ENCODE peak calls at places on chromosome 5, in nine cellular contexts. One of them, this sample, is unnamed.

GRCh38 chr5:29054282-29054681 is 2015.9 kb upstream of the CDH9 start:
- DNase-seq in HT1080: no peak
- DNase-seq in NCI-H187 treated with DMSO at 0.1 percent for 48 hours: no peak
- DNase-seq in AG08396: no peak
- DNase-seq in IMR-90: no peak
- DNase-seq in AG09319: no peak
- DNase-seq in GM13976: no peak
- DNase-seq in lung microvascular endothelial cell: no peak
- DNase-seq in spleen: no peak
- DNase-seq in this sample: no peak

GRCh38 chr5:173324115-173325001 is 3.9 kb downstream of the STC2 start:
- DNase-seq in HT1080: no peak
- DNase-seq in NCI-H187 treated with DMSO at 0.1 percent for 48 hours: no peak
- DNase-seq in AG08396: peak; percentile 81
- DNase-seq in IMR-90: peak; percentile 89
- DNase-seq in AG09319: peak; percentile 91
- DNase-seq in GM13976: peak; percentile 59
- DNase-seq in lung microvascular endothelial cell: peak; percentile 74
- DNase-seq in spleen: peak; percentile 68
- DNase-seq in this sample: no peak

GRCh38 chr5:128667751-128668150 is 129.7 kb upstream of the FBN2 start:
- DNase-seq in HT1080: peak; percentile 21
- DNase-seq in NCI-H187 treated with DMSO at 0.1 percent for 48 hours: no peak
- DNase-seq in AG08396: no peak
- DNase-seq in IMR-90: no peak
- DNase-seq in AG09319: no peak
- DNase-seq in GM13976: no peak
- DNase-seq in lung microvascular endothelial cell: no peak
- DNase-seq in spleen: no peak
- DNase-seq in this sample: no peak

GRCh38 chr5:95969646-95970358 is 8.2 kb upstream of the ELL2 start:
- DNase-seq in HT1080: no peak
- DNase-seq in NCI-H187 treated with DMSO at 0.1 percent for 48 hours: no peak
- DNase-seq in AG08396: no peak
- DNase-seq in IMR-90: peak; percentile 84
- DNase-seq in AG09319: no peak
- DNase-seq in GM13976: no peak
- DNase-seq in lung microvascular endothelial cell: no peak
- DNase-seq in spleen: no peak
- DNase-seq in this sample: no peak

GRCh38 chr5:139710370-139711066 is 62.4 kb downstream of the CXXC5 start:
- DNase-seq in HT1080: no peak
- DNase-seq in NCI-H187 treated with DMSO at 0.1 percent for 48 hours: no peak
- DNase-seq in AG08396: peak; percentile 90
- DNase-seq in IMR-90: peak; percentile 39
- DNase-seq in AG09319: no peak
- DNase-seq in GM13976: peak; percentile 82
- DNase-seq in lung microvascular endothelial cell: peak; percentile 50
- DNase-seq in spleen: peak; percentile 87
- DNase-seq in this sample: peak; percentile 60

GRCh38 chr5:57698785-57699184 is 216.2 kb upstream of the ACTBL2 start:
- DNase-seq in HT1080: peak; percentile 92
- DNase-seq in NCI-H187 treated with DMSO at 0.1 percent for 48 hours: peak; percentile 91
- DNase-seq in AG08396: no peak
- DNase-seq in IMR-90: no peak
- DNase-seq in AG09319: no peak
- DNase-seq in GM13976: no peak
- DNase-seq in lung microvascular endothelial cell: peak; percentile 79
- DNase-seq in spleen: no peak
- DNase-seq in this sample: no peak

GRCh38 chr5:123278284-123278683 is 144.9 kb downstream of the CEP120 start:
- DNase-seq in HT1080: peak; percentile 24
- DNase-seq in NCI-H187 treated with DMSO at 0.1 percent for 48 hours: no peak
- DNase-seq in AG08396: no peak
- DNase-seq in IMR-90: no peak
- DNase-seq in AG09319: no peak
- DNase-seq in GM13976: no peak
- DNase-seq in lung microvascular endothelial cell: no peak
- DNase-seq in spleen: no peak
- DNase-seq in this sample: no peak

GRCh38 chr5:54704341-54704740 is 186.8 kb downstream of the SNX18 start:
- DNase-seq in HT1080: no peak
- DNase-seq in NCI-H187 treated with DMSO at 0.1 percent for 48 hours: no peak
- DNase-seq in AG08396: no peak
- DNase-seq in IMR-90: peak; percentile 81
- DNase-seq in AG09319: no peak
- DNase-seq in GM13976: no peak
- DNase-seq in lung microvascular endothelial cell: no peak
- DNase-seq in spleen: no peak
- DNase-seq in this sample: no peak

GRCh38 chr5:108345541-108346171 is 36.2 kb downstream of the FBXL17 start:
- DNase-seq in HT1080: peak; percentile 41
- DNase-seq in NCI-H187 treated with DMSO at 0.1 percent for 48 hours: peak; percentile 28
- DNase-seq in AG08396: peak; percentile 2
- DNase-seq in IMR-90: peak; percentile 67
- DNase-seq in AG09319: no peak
- DNase-seq in GM13976: peak; percentile 18
- DNase-seq in lung microvascular endothelial cell: peak; percentile 64
- DNase-seq in spleen: no peak
- DNase-seq in this sample: peak; percentile 14

GRCh38 chr5:103218164-103218563 is 40.4 kb upstream of the MACIR start:
- DNase-seq in HT1080: no peak
- DNase-seq in NCI-H187 treated with DMSO at 0.1 percent for 48 hours: no peak
- DNase-seq in AG08396: peak; percentile 16
- DNase-seq in IMR-90: peak; percentile 87
- DNase-seq in AG09319: no peak
- DNase-seq in GM13976: no peak
- DNase-seq in lung microvascular endothelial cell: peak; percentile 94
- DNase-seq in spleen: no peak
- DNase-seq in this sample: no peak

GRCh38 chr5:2757563-2758311 is 6.3 kb upstream of the IRX2 start:
- DNase-seq in HT1080: peak; percentile 29
- DNase-seq in NCI-H187 treated with DMSO at 0.1 percent for 48 hours: no peak
- DNase-seq in AG08396: no peak
- DNase-seq in IMR-90: peak; percentile 22
- DNase-seq in AG09319: no peak
- DNase-seq in GM13976: no peak
- DNase-seq in lung microvascular endothelial cell: no peak
- DNase-seq in spleen: no peak
- DNase-seq in this sample: no peak

GRCh38 chr5:180313677-180314076 is 21.8 kb upstream of the MAPK9 start:
- DNase-seq in HT1080: no peak
- DNase-seq in NCI-H187 treated with DMSO at 0.1 percent for 48 hours: no peak
- DNase-seq in AG08396: no peak
- DNase-seq in IMR-90: no peak
- DNase-seq in AG09319: no peak
- DNase-seq in GM13976: no peak
- DNase-seq in lung microvascular endothelial cell: no peak
- DNase-seq in spleen: no peak
- DNase-seq in this sample: peak; percentile 79

GRCh38 chr5:73253047-73253660 is 80.2 kb downstream of the TMEM174 start:
- DNase-seq in HT1080: no peak
- DNase-seq in NCI-H187 treated with DMSO at 0.1 percent for 48 hours: no peak
- DNase-seq in AG08396: no peak
- DNase-seq in IMR-90: peak; percentile 48
- DNase-seq in AG09319: no peak
- DNase-seq in GM13976: no peak
- DNase-seq in lung microvascular endothelial cell: no peak
- DNase-seq in spleen: no peak
- DNase-seq in this sample: no peak

GRCh38 chr5:158910782-158911692 is 188.7 kb downstream of the EBF1 start:
- DNase-seq in HT1080: peak; percentile 18
- DNase-seq in NCI-H187 treated with DMSO at 0.1 percent for 48 hours: no peak
- DNase-seq in AG08396: no peak
- DNase-seq in IMR-90: peak; percentile 18
- DNase-seq in AG09319: no peak
- DNase-seq in GM13976: no peak
- DNase-seq in lung microvascular endothelial cell: no peak
- DNase-seq in spleen: no peak
- DNase-seq in this sample: no peak